ENCODE peak calls at places on chromosomes 7 and 10, in four cellular contexts. O is ovary, C is H9, B is GM06990. H is an unnamed sample.

GRCh38 chr7:100465702-100466311 is 1.7 kb upstream of the SPACDR start:
- DNase-seq in C (peak; percentile 80), O (peak; percentile 78), B (no peak), H (no peak)

GRCh38 chr7:155685791-155686160 is 41.3 kb downstream of the RBM33 start:
- DNase-seq in O (no peak), B (no peak), C (no peak), H (no peak)

GRCh38 chr10:69846252-69847000 is 44.7 kb downstream of the COL13A1 start:
- DNase-seq in C (no peak), B (no peak), O (no peak), H (no peak)

GRCh38 chr7:126103582-126103981 is 1149.2 kb downstream of the GRM8 start:
- DNase-seq in O (no peak), C (no peak), B (no peak), H (no peak)

GRCh38 chr7:119514326-119514725 is 758.6 kb upstream of the KCND2 start:
- DNase-seq in O (no peak), B (no peak), C (no peak), H (no peak)

GRCh38 chr7:114856625-114857024 is 65.3 kb upstream of the MDFIC start:
- DNase-seq in B (no peak), O (no peak), C (no peak), H (no peak)

GRCh38 chr10:119113805-119114732 is 10.2 kb downstream of the DENND10 start:
- DNase-seq in C (no peak), O (no peak), B (no peak), H (no peak)

GRCh38 chr10:11440250-11441150 is 170.9 kb downstream of the USP6NL start:
- DNase-seq in O (no peak), C (peak; percentile 12), B (no peak), H (peak; percentile 26)

GRCh38 chr10:102283890-102284289 is 38.6 kb downstream of the GBF1 start:
- DNase-seq in O (no peak), C (no peak), B (no peak), H (no peak)

GRCh38 chr10:26214538-26215461 is 1.8 kb upstream of the GAD2 start:
- DNase-seq in C (peak; percentile 55), O (no peak), B (no peak), H (no peak)

GRCh38 chr10:18099420-18099819 is 40.8 kb upstream of the CACNB2 start:
- DNase-seq in C (no peak), B (no peak), O (no peak), H (no peak)

GRCh38 chr10:78846071-78846470 is 222.7 kb upstream of the ZMIZ1 start:
- DNase-seq in B (no peak), O (no peak), C (no peak), H (no peak)
- TF ChIP-seq CTCF in B (no peak), O (no peak), C (no peak), H (no peak)

GRCh38 chr7:137900137-137900536 is 53.4 kb upstream of the DGKI start:
- DNase-seq in B (no peak), C (no peak), O (no peak), H (no peak)

GRCh38 chr7:137895301-137896201 is 48.8 kb upstream of the DGKI start:
- DNase-seq in B (peak; percentile 61), C (no peak), O (no peak), H (peak; percentile 86)

GRCh38 chr7:137903382-137904169 is 56.8 kb upstream of the DGKI start:
- DNase-seq in O (peak; percentile 73), B (peak; percentile 47), C (peak; percentile 71), H (peak; percentile 89)

GRCh38 chr7:137904826-137905225 is 58.1 kb upstream of the DGKI start:
- DNase-seq in C (no peak), O (no peak), B (no peak), H (no peak)

GRCh38 chr7:137898839-137899681 is 52.3 kb upstream of the DGKI start:
- DNase-seq in B (peak; percentile 78), C (peak; percentile 94), O (peak; percentile 80), H (peak; percentile 88)
- TF ChIP-seq CTCF in B (peak; percentile 97), C (peak; percentile 97), O (peak; percentile 77), H (peak; percentile 98)

DNA sequence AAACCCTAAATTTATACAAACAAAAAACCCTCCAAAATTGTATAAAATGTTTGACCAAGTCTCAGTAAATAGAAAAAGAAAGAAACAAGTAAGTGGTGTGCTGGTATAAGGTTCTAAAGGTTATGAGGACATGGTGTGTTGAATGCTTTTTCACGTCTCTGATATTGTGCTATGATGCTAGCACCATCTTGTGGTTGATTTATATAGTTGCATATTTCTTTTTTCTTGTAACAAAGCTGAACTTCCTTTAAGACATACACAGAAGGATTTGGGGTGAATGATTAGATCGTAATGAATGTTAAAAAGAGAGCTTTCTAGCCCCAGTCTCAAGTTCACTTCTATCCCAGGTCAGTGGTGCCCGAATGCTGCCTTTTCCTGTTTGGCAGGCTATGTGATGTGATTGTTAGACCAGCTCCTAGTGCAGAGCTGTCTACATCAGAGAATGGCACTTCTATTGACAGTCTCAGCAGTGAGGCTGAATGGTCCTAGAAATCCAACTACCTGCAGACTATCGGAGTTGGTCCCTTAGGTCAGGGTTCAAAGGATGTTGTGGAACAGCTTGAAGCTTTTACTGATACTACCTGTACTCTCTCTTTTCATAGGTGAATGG is 25.0 kb downstream of the VTI1A start:
- DNase-seq in C (no peak), B (no peak), O (no peak), H (peak; percentile 63)
- TF ChIP-seq CTCF in C (peak; percentile 81), B (peak; percentile 61), O (peak; percentile 50), H (peak; percentile 58)

GRCh38 chr10:94677691-94678090 is 5.8 kb upstream of the CYP2C18 start:
- DNase-seq in C (peak; percentile 56), O (no peak), B (no peak), H (no peak)
- TF ChIP-seq CTCF in C (peak; percentile 50), O (no peak), B (peak; percentile 16), H (peak; percentile 17)

DNA sequence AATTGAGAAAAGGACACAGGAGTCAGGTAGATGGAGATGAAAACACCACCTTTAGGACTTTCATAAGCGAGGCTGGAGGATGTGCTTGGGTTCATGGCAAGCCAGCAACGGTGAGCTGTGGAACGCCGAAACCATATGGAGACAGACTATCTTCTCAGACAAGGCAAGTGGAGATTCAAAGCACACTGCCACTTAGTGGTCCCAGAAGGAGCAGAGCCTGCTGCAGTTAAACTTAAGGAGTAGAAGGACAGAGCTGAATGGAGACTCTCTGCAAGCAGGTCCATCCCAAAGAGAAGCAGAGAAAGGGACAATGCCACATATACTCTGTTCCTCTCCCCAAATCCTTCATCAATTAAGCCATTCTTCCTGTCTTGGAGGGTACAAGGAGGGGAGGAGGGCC is 236.3 kb upstream of the HABP2 start:
- DNase-seq in O (no peak), B (no peak), C (no peak), H (no peak)
- TF ChIP-seq CTCF in O (no peak), B (no peak), C (peak; percentile 32), H (no peak)

GRCh38 chr10:28135258-28135657 is 136.4 kb upstream of the ODAD2 start:
- DNase-seq in B (no peak), C (no peak), O (no peak), H (no peak)
- TF ChIP-seq CTCF in B (no peak), C (no peak), O (no peak), H (no peak)

GRCh38 chr7:74364061-74364460 is 74.9 kb downstream of the CLIP2 start:
- DNase-seq in B (no peak), C (peak; percentile 59), O (no peak), H (no peak)
- TF ChIP-seq CTCF in B (no peak), C (peak; percentile 50), O (no peak), H (peak; percentile 2)

H was measured in GM12865.